ENCODE peak calls at places on chromosomes 13 and 19, in nine cellular contexts. S, V, J, I, T, D, E, B and G are unnamed samples.

GRCh38 chr19:6126335-6126974 is 9.0 kb upstream of the ACSBG2 start:
- DNase-seq in J (no peak), T (no peak), E (peak; percentile 12), D (no peak), B (peak; percentile 83), S (no peak), I (no peak), V (no peak), G (no peak)

GRCh38 chr13:50712882-50713281 is 130.6 kb downstream of the DLEU7 start:
- DNase-seq in J (no peak), E (no peak), I (no peak), T (no peak), V (no peak), S (no peak), B (no peak), D (no peak), G (no peak)

GRCh38 chr13:43545317-43545874 is 241.4 kb downstream of the ENOX1 start:
- DNase-seq in I (no peak), E (no peak), D (no peak), V (no peak), J (peak; percentile 28), B (no peak), T (no peak), S (no peak), G (no peak)

GRCh38 chr13:24997367-24997967 is 98.5 kb upstream of the PABPC3 start:
- DNase-seq in S (no peak), E (no peak), V (no peak), J (peak; percentile 67), I (no peak), B (peak; percentile 33), T (no peak), D (no peak), G (peak; percentile 33)

GRCh38 chr19:35612559-35613321 is at the start of gene HAUS5:
- DNase-seq in D (peak; percentile 96), B (peak; percentile 94), V (peak; percentile 69), T (peak; percentile 95), J (peak; percentile 96), I (peak; percentile 98), S (peak; percentile 95), E (peak; percentile 50), G (peak; percentile 97)

GRCh38 chr13:37775871-37776270 is 93.7 kb downstream of the TRPC4 start:
- DNase-seq in E (no peak), D (no peak), T (no peak), I (no peak), V (no peak), B (no peak), S (no peak), J (no peak), G (no peak)

GRCh38 chr19:5801796-5802616 is 2.9 kb upstream of the NRTN start:
- DNase-seq in T (no peak), S (peak; percentile 60), B (no peak), I (no peak), E (no peak), J (no peak), V (no peak), D (no peak), G (peak; percentile 88)

GRCh38 chr13:61648546-61648945 is 232.9 kb upstream of the PCDH20 start:
- DNase-seq in J (no peak), B (no peak), V (no peak), T (no peak), S (no peak), D (no peak), I (no peak), E (no peak), G (no peak)

GRCh38 chr19:3186377-3186688 is 603 bp downstream of the NCLN start:
- DNase-seq in V (no peak), T (peak; percentile 76), S (peak; percentile 60), D (no peak), B (no peak), I (no peak), J (no peak), E (no peak), G (peak; percentile 44)

GRCh38 chr19:19782783-19783182 is 38.8 kb downstream of the ZNF506 start:
- DNase-seq in V (no peak), E (no peak), J (no peak), I (no peak), T (no peak), D (no peak), B (no peak), S (no peak), G (no peak)

GRCh38 chr19:34364830-34365462 is at the start of gene GPI:
- DNase-seq in S (peak; percentile 70), T (peak; percentile 85), E (no peak), I (peak; percentile 85), V (no peak), D (peak; percentile 30), B (peak; percentile 64), J (peak; percentile 29), G (peak; percentile 68)

GRCh38 chr19:12801466-12802266 is at the start of the genes PRDX2 and THSD8:
- DNase-seq in I (peak; percentile 91), J (peak; percentile 47), B (peak; percentile 80), T (peak; percentile 92), S (peak; percentile 90), V (no peak), E (no peak), D (no peak), G (peak; percentile 88)

GRCh38 chr13:80945328-80945727 is 604.4 kb upstream of the SPRY2 start:
- DNase-seq in D (no peak), S (no peak), B (no peak), V (no peak), J (no peak), I (no peak), T (no peak), E (no peak), G (peak; percentile 28)

GRCh38 chr13:60591348-60591747 is 194.3 kb downstream of the TDRD3 start:
- DNase-seq in I (no peak), B (peak; percentile 64), V (peak; percentile 30), E (no peak), T (no peak), J (no peak), D (no peak), S (no peak), G (no peak)

GRCh38 chr19:7652061-7652641 is 15.2 kb downstream of the STXBP2 start:
- DNase-seq in V (peak; percentile 30), S (peak; percentile 87), T (peak; percentile 93), B (peak; percentile 88), I (peak; percentile 92), J (peak; percentile 73), E (peak; percentile 19), D (peak; percentile 85), G (peak; percentile 92)

GRCh38 chr19:17616686-17616960 is 61.2 kb downstream of the COLGALT1 start:
- DNase-seq in S (no peak), T (no peak), I (no peak), E (no peak), V (no peak), B (no peak), D (no peak), J (no peak), G (no peak)

GRCh38 chr19:15449620-15450527 is at the start of gene WIZ:
- DNase-seq in I (peak; percentile 92), D (peak; percentile 79), V (peak; percentile 35), J (peak; percentile 81), E (no peak), B (peak; percentile 73), S (peak; percentile 94), T (peak; percentile 94), G (peak; percentile 80)

DNA sequence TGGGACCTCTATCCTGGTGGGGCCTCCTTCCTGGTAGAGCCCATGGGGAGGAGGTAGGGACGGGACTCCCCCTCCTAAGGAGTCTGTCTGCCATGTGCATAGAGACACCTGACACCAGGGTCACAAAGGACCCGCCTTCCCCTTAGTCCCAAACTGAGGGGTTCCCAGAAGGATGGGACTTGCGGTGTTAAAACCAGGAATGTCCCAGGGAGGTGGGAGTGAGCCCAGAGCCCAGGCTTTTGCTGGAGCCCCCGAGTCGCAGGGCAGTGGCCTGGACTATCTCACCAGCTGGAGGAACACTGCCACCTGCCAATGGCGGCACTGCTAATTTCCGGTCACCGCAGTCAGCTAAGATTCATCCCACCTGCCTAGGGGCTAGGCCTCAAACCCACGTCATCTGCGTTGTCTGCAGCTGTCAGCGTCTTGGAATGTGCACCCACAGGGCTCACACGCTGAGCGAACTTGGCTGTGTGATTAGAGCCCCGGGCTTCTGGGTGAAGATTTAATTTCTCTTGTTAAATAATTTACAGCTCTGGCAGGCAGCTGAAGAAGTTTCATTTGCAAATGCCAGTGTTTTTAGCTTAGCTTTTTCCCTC is 31.9 kb upstream of the ATP11A start:
- DNase-seq in S (no peak), D (peak; percentile 40), T (peak; percentile 52), J (no peak), V (no peak), B (peak; percentile 87), E (peak; percentile 94), I (peak; percentile 38), G (no peak)
- TF ChIP-seq CTCF in S (no peak), D (no peak), T (no peak), J (no peak), V (no peak), B (no peak), E (no peak), I (no peak), G (no peak)

GRCh38 chr13:41411536-41411935 is 45.8 kb upstream of the RGCC start:
- DNase-seq in J (peak; percentile 17), E (no peak), V (peak; percentile 44), B (peak; percentile 58), S (no peak), I (no peak), D (no peak), T (no peak), G (peak; percentile 7)
- TF ChIP-seq CTCF in J (peak; percentile 18), E (peak; percentile 17), V (peak; percentile 52), B (peak; percentile 54), S (no peak), I (peak; percentile 10), D (no peak), T (peak; percentile 37), G (no peak)

DNA sequence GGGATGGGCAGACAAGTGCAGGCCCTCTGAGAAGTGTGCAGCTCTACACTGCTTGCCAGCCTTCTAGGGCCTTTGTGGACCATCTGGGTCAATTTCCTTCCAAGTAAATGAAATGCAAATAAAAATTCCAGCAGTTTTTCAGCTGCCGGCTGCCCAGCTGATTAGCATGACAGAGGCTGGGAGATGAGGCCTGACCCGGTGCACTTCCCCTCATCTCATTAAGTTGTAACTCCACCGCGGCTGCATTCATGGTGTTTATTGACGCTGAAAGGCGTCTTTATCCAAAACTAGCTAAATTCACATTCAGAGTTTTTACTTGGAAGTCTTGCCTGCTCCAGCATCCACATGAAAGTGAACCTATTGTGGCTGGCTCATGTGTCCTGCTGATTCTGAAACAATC is 47.4 kb upstream of the GSX1 start:
- DNase-seq in V (no peak), I (no peak), B (no peak), D (no peak), T (no peak), J (no peak), E (no peak), S (no peak), G (peak; percentile 23)
- TF ChIP-seq CTCF in V (no peak), I (no peak), B (no peak), D (no peak), T (no peak), J (no peak), E (no peak), S (no peak), G (no peak)

DNA sequence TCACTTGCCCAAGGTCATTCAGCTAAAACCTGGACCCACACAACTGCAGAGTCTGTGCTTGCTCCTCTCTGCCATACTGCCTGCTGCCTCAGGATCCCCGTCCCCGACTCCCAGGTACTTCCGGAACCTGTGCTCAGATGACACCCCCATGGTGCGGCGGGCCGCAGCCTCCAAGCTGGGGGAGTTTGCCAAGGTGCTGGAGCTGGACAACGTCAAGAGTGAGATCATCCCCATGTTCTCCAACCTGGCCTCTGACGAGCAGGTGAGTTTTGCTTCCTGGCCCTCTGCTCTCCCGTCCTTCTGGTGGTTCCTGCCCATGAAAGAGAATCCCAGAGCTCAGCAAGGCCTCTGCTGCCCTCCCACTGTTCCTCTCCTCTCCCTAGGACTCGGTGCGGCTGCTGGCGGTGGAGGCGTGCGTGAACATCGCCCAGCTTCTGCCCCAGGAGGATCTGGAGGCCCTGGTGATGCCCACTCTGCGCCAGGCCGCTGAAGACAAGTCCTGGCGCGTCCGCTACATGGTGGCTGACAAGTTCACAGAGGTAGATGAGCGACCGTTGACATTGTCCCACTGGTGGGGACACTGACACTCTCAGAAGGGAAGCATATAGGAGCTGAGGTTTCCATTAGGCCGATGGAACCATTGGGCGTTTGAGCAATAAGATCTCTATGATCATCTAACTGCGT is 22.9 kb downstream of the PPP2R1A start:
- DNase-seq in J (no peak), T (no peak), I (no peak), B (no peak), S (no peak), V (no peak), E (no peak), D (no peak), G (no peak)
- TF ChIP-seq CTCF in J (no peak), T (no peak), I (no peak), B (no peak), S (no peak), V (no peak), E (no peak), D (no peak), G (no peak)